ENCODE peak calls at places on chromosomes 6 and 20, in eight cellular contexts. F, S, P, I, U, R, M and E are unnamed samples.

GRCh38 chr20:45500022-45500421 is 15.4 kb downstream of the SPINT3 start:
- DNase-seq in F (no peak), R (no peak), I (peak), U (no peak), M (no peak), P (no peak), S (no peak), E (no peak)

GRCh38 chr20:6101346-6101745 is 21.5 kb downstream of the FERMT1 start:
- DNase-seq in M (no peak), U (no peak), R (no peak), P (no peak), F (no peak), I (no peak), S (no peak), E (no peak)

GRCh38 chr6:11263185-11263817 is 30.8 kb upstream of the NEDD9 start:
- DNase-seq in U (no peak), S (peak), F (peak), P (no peak), R (no peak), M (peak), I (peak), E (no peak)

GRCh38 chr6:37783831-37784584 is 35.5 kb upstream of the ZFAND3 start:
- DNase-seq in M (no peak), I (no peak), R (no peak), S (peak), F (peak), P (peak), U (no peak), E (no peak)

GRCh38 chr6:1313755-1314503 is 2.0 kb downstream of the FOXQ1 start:
- DNase-seq in F (no peak), M (no peak), S (no peak), U (no peak), P (no peak), I (peak), R (peak), E (no peak)

GRCh38 chr6:74942130-74942529 is 263.7 kb downstream of the COL12A1 start:
- DNase-seq in M (no peak), I (peak), F (no peak), R (no peak), U (no peak), P (no peak), S (no peak), E (no peak)

GRCh38 chr6:166529571-166529970 is 56.9 kb downstream of the RAMACL start:
- DNase-seq in I (peak), R (no peak), P (no peak), S (no peak), U (no peak), M (no peak), F (no peak), E (no peak)

GRCh38 chr6:4522453-4522852 is 253.8 kb upstream of the CDYL start:
- DNase-seq in U (peak), F (peak), R (no peak), I (no peak), P (no peak), S (no peak), M (no peak), E (no peak)

DNA sequence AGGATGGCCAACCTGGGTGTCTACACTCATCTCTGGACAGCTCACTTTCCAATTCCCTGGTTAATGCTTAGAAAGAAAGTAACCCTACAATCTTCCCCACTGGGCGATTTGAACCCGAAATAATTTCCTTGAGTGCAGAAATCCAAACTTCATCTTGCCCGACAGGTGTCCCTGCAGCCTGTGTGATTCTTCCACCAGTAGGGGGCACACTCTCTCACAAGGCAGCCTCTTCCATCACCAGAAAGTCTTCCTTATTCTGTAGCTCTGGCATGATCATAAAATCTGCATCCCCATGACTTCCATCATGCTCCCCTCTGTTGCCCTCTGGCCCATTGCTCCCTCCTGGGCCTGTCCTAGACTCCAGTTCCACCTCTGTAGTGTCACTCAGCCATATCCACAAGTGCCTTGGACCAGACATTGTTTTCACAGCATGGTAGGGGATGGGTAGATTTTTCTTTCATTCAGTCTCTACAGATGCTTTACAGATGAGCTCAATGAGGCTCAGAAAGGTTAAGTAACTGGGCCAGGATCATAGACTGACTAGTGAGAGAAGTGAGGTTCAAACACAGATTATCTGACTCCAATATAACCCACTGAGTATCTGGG is 170.4 kb upstream of the SPTLC3 start:
- DNase-seq in S (no peak), M (no peak), P (no peak), I (no peak), F (peak), R (no peak), U (no peak), E (no peak)
- TF ChIP-seq CTCF in S (no peak), M (no peak), P (peak), I (peak), F (peak), R (no peak), U (no peak), E (no peak)

GRCh38 chr6:105469951-105470350 is 67.1 kb upstream of the PREP start:
- DNase-seq in U (no peak), I (peak), S (no peak), F (no peak), M (no peak), P (no peak), R (no peak), E (no peak)
- TF ChIP-seq CTCF in U (no peak), I (no peak), S (no peak), F (no peak), M (no peak), P (no peak), R (no peak), E (no peak)

GRCh38 chr6:84762220-84762940 is 2.0 kb downstream of the TBX18 start:
- DNase-seq in I (no peak), F (peak), P (peak), M (no peak), R (no peak), U (no peak), S (peak), E (no peak)
- TF ChIP-seq CTCF in I (no peak), F (peak), P (peak), M (no peak), R (peak), U (no peak), S (no peak), E (no peak)

GRCh38 chr6:31778193-31778592 is 1.1 kb upstream of the VWA7 start:
- DNase-seq in M (no peak), I (no peak), U (no peak), P (no peak), S (no peak), F (no peak), R (no peak), E (no peak)

GRCh38 chr6:31775633-31776263 is 1.4 kb downstream of the VWA7 start:
- DNase-seq in M (no peak), R (no peak), I (no peak), F (no peak), S (no peak), P (no peak), U (no peak), E (no peak)

GRCh38 chr6:31776563-31776960 is 566 bp downstream of the VWA7 start:
- DNase-seq in S (no peak), P (peak), F (no peak), U (no peak), M (no peak), I (peak), R (no peak), E (no peak)

GRCh38 chr6:31777667-31778050 is 531 bp upstream of the VWA7 start:
- DNase-seq in P (no peak), M (no peak), S (no peak), U (no peak), I (no peak), F (no peak), R (no peak), E (no peak)

DNA sequence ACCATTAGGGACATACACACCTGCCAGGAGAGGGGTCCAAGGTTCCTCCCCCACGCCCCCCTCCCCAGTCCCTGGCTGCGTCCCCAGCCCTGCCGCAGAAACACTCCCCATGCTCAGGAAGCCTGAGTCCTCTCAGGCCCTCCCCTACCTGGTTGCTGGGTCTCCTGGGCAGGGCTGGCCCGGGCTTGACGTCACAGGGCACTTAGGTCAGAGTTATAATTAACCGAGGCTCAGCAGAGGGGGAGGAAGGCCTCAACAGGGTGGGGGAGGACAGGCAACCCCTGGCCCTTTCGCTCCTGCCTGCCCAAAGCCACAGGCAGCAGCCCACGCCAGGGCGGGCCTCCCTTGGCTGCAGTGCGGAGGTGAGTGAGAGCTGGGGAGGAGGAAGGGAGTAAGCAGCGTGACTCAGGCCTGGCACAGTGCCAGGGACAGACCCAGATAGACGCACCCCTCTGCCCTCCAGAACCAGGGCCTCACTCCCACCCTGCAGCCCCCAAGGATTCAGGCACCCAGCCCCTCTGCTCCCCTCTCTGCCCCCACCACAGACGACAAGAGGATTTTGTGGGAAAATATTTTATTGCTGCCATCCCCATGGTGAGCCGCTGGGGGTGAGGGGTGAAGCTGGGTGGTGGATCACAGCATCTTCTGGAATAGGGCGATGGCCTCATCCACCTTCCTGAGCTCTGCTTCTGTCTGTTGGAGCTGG is at the start of gene VWA7:
- DNase-seq in F (peak), I (peak), M (peak), P (peak), R (peak), U (peak), S (no peak), E (peak)
- TF ChIP-seq CTCF in F (no peak), I (no peak), M (no peak), P (no peak), R (no peak), U (no peak), S (no peak), E (no peak)

DNA sequence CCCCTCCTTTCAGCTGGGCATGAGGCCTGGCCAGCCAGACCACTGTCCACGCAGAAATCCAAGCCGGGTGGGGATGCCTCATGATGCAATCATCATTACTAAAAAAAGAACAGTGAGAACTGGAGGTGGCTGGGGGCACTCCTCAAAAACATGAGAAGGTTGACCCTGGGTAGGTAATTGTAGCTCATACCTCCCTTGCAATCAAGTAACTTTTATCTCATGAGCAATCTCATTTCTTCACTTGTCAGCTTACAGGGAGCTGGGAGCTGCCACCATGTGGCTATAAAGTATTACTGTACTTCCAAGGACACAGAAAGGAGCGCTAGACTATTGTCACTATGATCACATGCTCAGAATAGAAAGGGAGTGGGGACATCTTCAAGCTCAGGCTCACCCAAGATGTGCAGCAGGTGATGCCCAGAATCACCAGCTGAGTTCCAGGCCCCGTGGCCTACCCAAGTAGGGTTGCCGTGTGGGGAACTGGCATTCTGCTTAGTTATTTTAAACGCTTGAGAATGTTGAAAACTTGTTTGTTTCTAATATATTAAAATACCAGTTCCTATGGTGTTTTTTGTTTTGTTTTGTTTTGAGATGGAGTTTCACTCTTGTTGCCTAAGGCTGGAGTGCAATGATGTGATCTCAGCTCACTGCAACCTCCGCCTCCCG is 3.0 kb upstream of the CDH26 start:
- DNase-seq in U (peak), F (peak), P (no peak), R (no peak), M (no peak), S (no peak), I (peak), E (no peak)
- TF ChIP-seq CTCF in U (peak), F (peak), P (peak), R (peak), M (peak), S (peak), I (peak), E (no peak)